ENCODE peak calls at places on chromosomes 3 and 15, in eight cellular contexts. Y, P, N, G, J, H, I and Q are unnamed samples.

GRCh38 chr3:155112661-155113389 is 32.7 kb downstream of the MME start:
- DNase-seq in Y (peak; percentile 25), P (peak; percentile 58), N (peak; percentile 14), G (no peak), J (no peak), H (no peak), I (peak; percentile 25), Q (no peak)

GRCh38 chr3:50248387-50248786 is 12.4 kb downstream of the GNAI2 start:
- DNase-seq in Y (no peak), P (peak; percentile 76), N (no peak), G (no peak), J (no peak), H (no peak), I (no peak), Q (no peak)

GRCh38 chr3:24042174-24042878 is 97.2 kb downstream of the NR1D2 start:
- DNase-seq in Y (no peak), P (no peak), N (no peak), G (no peak), J (no peak), H (peak; percentile 9), I (no peak), Q (no peak)

GRCh38 chr3:143121240-143122088 is 1.9 kb downstream of the CHST2 start:
- DNase-seq in Y (peak; percentile 39), P (peak; percentile 37), N (no peak), G (peak; percentile 20), J (peak; percentile 48), H (peak; percentile 55), I (peak; percentile 62), Q (no peak)

GRCh38 chr3:132325634-132326033 is 8.4 kb downstream of the ACP3 start:
- DNase-seq in Y (no peak), P (no peak), N (no peak), G (no peak), J (no peak), H (no peak), I (peak; percentile 5), Q (no peak)

GRCh38 chr15:99359760-99360159 is 108.5 kb downstream of the LRRC28 start:
- DNase-seq in Y (no peak), P (no peak), N (no peak), G (no peak), J (no peak), H (no peak), I (no peak), Q (no peak)

GRCh38 chr3:64909757-64910475 is 222.1 kb upstream of the ADAMTS9 start:
- DNase-seq in Y (no peak), P (no peak), N (no peak), G (no peak), J (no peak), H (no peak), I (no peak), Q (no peak)

GRCh38 chr3:13950042-13950441 is 70.2 kb upstream of the WNT7A start:
- DNase-seq in Y (no peak), P (no peak), N (no peak), G (no peak), J (no peak), H (no peak), I (no peak), Q (no peak)

GRCh38 chr3:48268936-48269551 is 28.1 kb downstream of the ZNF589 start:
- DNase-seq in Y (no peak), P (peak; percentile 76), N (no peak), G (no peak), J (no peak), H (no peak), I (no peak), Q (no peak)

GRCh38 chr15:99507732-99508571 is 57.8 kb upstream of the MEF2A start:
- DNase-seq in Y (no peak), P (no peak), N (no peak), G (no peak), J (no peak), H (no peak), I (no peak), Q (no peak)

GRCh38 chr3:110995461-110996226 is 76.0 kb upstream of the NECTIN3 start:
- DNase-seq in Y (no peak), P (peak; percentile 79), N (no peak), G (no peak), J (no peak), H (no peak), I (no peak), Q (no peak)

GRCh38 chr3:60798456-60798855 is 452.8 kb downstream of the FHIT start:
- DNase-seq in Y (no peak), P (no peak), N (no peak), G (no peak), J (no peak), H (no peak), I (no peak), Q (no peak)